ENCODE peak calls at places on chromosomes 11 and 22, in eight cellular contexts. One of them, this sample, is unnamed.
A peak's percentile ranks its signal among the peaks of the same experiment; 100 is the strongest.

GRCh38 chr11:131666006-131666405 is 295.6 kb downstream of the NTM start:
- DNase-seq in fibroblast of lung: no peak
- DNase-seq in colonic mucosa: no peak
- DNase-seq in lower lobe of right lung: no peak
- DNase-seq in small intestine: no peak
- DNase-seq in uterus: no peak
- DNase-seq in adrenal gland: no peak
- DNase-seq in A549: no peak
- DNase-seq in this sample: no peak

GRCh38 chr11:108112059-108112458 is 9.3 kb upstream of the ACAT1 start:
- DNase-seq in fibroblast of lung: peak; percentile 17
- DNase-seq in colonic mucosa: no peak
- DNase-seq in lower lobe of right lung: no peak
- DNase-seq in small intestine: no peak
- DNase-seq in uterus: no peak
- DNase-seq in adrenal gland: no peak
- DNase-seq in A549: no peak
- DNase-seq in this sample: no peak

GRCh38 chr11:61055776-61056175 is 46.5 kb upstream of the CD5 start:
- DNase-seq in fibroblast of lung: no peak
- DNase-seq in colonic mucosa: no peak
- DNase-seq in lower lobe of right lung: no peak
- DNase-seq in small intestine: no peak
- DNase-seq in uterus: no peak
- DNase-seq in adrenal gland: no peak
- DNase-seq in A549: no peak
- DNase-seq in this sample: no peak

GRCh38 chr11:15754221-15754620 is 602.1 kb downstream of the SOX6 start:
- DNase-seq in fibroblast of lung: no peak
- DNase-seq in colonic mucosa: no peak
- DNase-seq in lower lobe of right lung: no peak
- DNase-seq in small intestine: no peak
- DNase-seq in uterus: no peak
- DNase-seq in adrenal gland: no peak
- DNase-seq in A549: no peak
- DNase-seq in this sample: no peak

GRCh38 chr11:19728436-19728835 is 15.8 kb downstream of the NAV2 start:
- DNase-seq in fibroblast of lung: peak; percentile 50
- DNase-seq in colonic mucosa: no peak
- DNase-seq in lower lobe of right lung: peak; percentile 58
- DNase-seq in small intestine: no peak
- DNase-seq in uterus: no peak
- DNase-seq in adrenal gland: peak; percentile 60
- DNase-seq in A549: no peak
- DNase-seq in this sample: no peak

GRCh38 chr11:120519474-120519873 is 7.9 kb downstream of the GRIK4 start:
- DNase-seq in fibroblast of lung: no peak
- DNase-seq in colonic mucosa: no peak
- DNase-seq in lower lobe of right lung: no peak
- DNase-seq in small intestine: no peak
- DNase-seq in uterus: no peak
- DNase-seq in adrenal gland: no peak
- DNase-seq in A549: no peak
- DNase-seq in this sample: no peak

GRCh38 chr11:70128435-70128906 is 50.4 kb downstream of the ANO1 start:
- DNase-seq in fibroblast of lung: no peak
- DNase-seq in colonic mucosa: no peak
- DNase-seq in lower lobe of right lung: no peak
- DNase-seq in small intestine: no peak
- DNase-seq in uterus: no peak
- DNase-seq in adrenal gland: no peak
- DNase-seq in A549: peak; percentile 89
- DNase-seq in this sample: no peak

GRCh38 chr11:47617417-47617809 is 23.2 kb upstream of the C1QTNF4 start:
- DNase-seq in fibroblast of lung: peak; percentile 82
- DNase-seq in colonic mucosa: no peak
- DNase-seq in lower lobe of right lung: no peak
- DNase-seq in small intestine: no peak
- DNase-seq in uterus: no peak
- DNase-seq in adrenal gland: peak; percentile 34
- DNase-seq in A549: no peak
- DNase-seq in this sample: no peak

GRCh38 chr11:119366690-119367620 is 14.5 kb downstream of the USP2 start:
- DNase-seq in fibroblast of lung: no peak
- DNase-seq in colonic mucosa: no peak
- DNase-seq in lower lobe of right lung: no peak
- DNase-seq in small intestine: no peak
- DNase-seq in uterus: peak; percentile 62
- DNase-seq in adrenal gland: peak; percentile 44
- DNase-seq in A549: no peak
- DNase-seq in this sample: no peak

GRCh38 chr11:123195182-123196059 is at the start of gene CLMP:
- DNase-seq in fibroblast of lung: peak; percentile 82
- DNase-seq in colonic mucosa: peak; percentile 41
- DNase-seq in lower lobe of right lung: no peak
- DNase-seq in small intestine: no peak
- DNase-seq in uterus: peak; percentile 84
- DNase-seq in adrenal gland: peak; percentile 52
- DNase-seq in A549: peak; percentile 35
- DNase-seq in this sample: peak; percentile 33

GRCh38 chr11:95723353-95723942 is 66.1 kb downstream of the FAM76B start:
- DNase-seq in fibroblast of lung: no peak
- DNase-seq in colonic mucosa: no peak
- DNase-seq in lower lobe of right lung: no peak
- DNase-seq in small intestine: no peak
- DNase-seq in uterus: no peak
- DNase-seq in adrenal gland: no peak
- DNase-seq in A549: no peak
- DNase-seq in this sample: no peak

GRCh38 chr11:120835601-120836228 is 188.2 kb upstream of the TBCEL start:
- DNase-seq in fibroblast of lung: no peak
- DNase-seq in colonic mucosa: no peak
- DNase-seq in lower lobe of right lung: no peak
- DNase-seq in small intestine: peak; percentile 13
- DNase-seq in uterus: no peak
- DNase-seq in adrenal gland: no peak
- DNase-seq in A549: no peak
- DNase-seq in this sample: no peak

GRCh38 chr22:36852056-36852973 is 8.5 kb upstream of the NCF4 start:
- DNase-seq in fibroblast of lung: no peak
- DNase-seq in colonic mucosa: no peak
- DNase-seq in lower lobe of right lung: no peak
- DNase-seq in small intestine: no peak
- DNase-seq in uterus: no peak
- DNase-seq in adrenal gland: no peak
- DNase-seq in A549: no peak
- DNase-seq in this sample: no peak

GRCh38 chr22:36855478-36855877 is 5.3 kb upstream of the NCF4 start:
- DNase-seq in fibroblast of lung: no peak
- DNase-seq in colonic mucosa: no peak
- DNase-seq in lower lobe of right lung: no peak
- DNase-seq in small intestine: no peak
- DNase-seq in uterus: no peak
- DNase-seq in adrenal gland: no peak
- DNase-seq in A549: no peak
- DNase-seq in this sample: no peak

GRCh38 chr22:36856121-36856791 is 4.5 kb upstream of the NCF4 start:
- DNase-seq in fibroblast of lung: peak; percentile 86
- DNase-seq in colonic mucosa: peak; percentile 92
- DNase-seq in lower lobe of right lung: peak; percentile 95
- DNase-seq in small intestine: peak; percentile 86
- DNase-seq in uterus: peak; percentile 86
- DNase-seq in adrenal gland: peak; percentile 95
- DNase-seq in A549: peak; percentile 57
- DNase-seq in this sample: peak; percentile 92

GRCh38 chr22:36850682-36851081 is 10.1 kb upstream of the NCF4 start:
- DNase-seq in fibroblast of lung: no peak
- DNase-seq in colonic mucosa: no peak
- DNase-seq in lower lobe of right lung: no peak
- DNase-seq in small intestine: no peak
- DNase-seq in uterus: no peak
- DNase-seq in adrenal gland: no peak
- DNase-seq in A549: no peak
- DNase-seq in this sample: no peak

DNA sequence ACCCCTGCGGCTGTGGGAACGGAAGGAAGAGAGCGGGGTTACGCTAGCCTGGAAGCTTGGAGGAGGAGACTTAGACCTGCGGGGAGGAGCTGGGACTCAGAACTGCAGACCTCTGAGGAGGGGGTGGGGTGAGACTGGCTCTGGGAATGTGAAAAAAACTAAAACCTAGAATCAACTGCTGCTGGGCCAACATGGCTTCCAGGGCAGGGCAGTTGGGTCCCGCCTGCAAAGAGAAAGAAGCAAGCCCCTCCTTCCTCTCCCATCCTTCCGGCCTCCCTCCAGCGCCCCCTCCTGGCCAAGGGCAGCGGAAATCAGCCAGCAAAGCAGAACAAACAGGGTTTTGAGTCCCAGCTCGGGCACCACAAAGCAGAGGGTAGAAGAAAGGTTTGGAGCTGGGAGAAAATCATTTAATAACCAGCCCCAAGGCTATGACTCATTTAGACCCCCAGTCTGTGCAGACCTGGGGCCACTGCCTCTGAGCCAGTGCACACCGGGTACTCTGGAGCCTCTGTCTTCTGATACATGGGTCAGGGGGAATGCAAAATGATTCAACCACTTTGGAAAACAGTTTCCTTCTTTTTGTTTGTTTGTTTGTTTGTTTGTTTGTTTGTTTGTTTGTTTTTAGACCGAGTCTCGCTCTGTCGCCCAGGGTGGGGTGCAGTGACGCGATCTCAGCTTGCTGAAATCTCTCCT is 7.3 kb upstream of the NCF4 start:
- DNase-seq in fibroblast of lung: peak; percentile 33
- DNase-seq in colonic mucosa: peak; percentile 75
- DNase-seq in lower lobe of right lung: peak; percentile 88
- DNase-seq in small intestine: peak; percentile 44
- DNase-seq in uterus: peak; percentile 31
- DNase-seq in adrenal gland: peak; percentile 83
- DNase-seq in A549: peak; percentile 22
- DNase-seq in this sample: peak; percentile 65
- H3K4me3 ChIP-seq in fibroblast of lung: no peak overlapping the region
- H3K4me3 ChIP-seq in colonic mucosa: no peak overlapping the region
- H3K4me3 ChIP-seq in lower lobe of right lung: no peak overlapping the region
- H3K4me3 ChIP-seq in small intestine: no peak overlapping the region
- H3K4me3 ChIP-seq in uterus: no peak overlapping the region
- H3K4me3 ChIP-seq in adrenal gland: no peak overlapping the region
- H3K4me3 ChIP-seq in A549: no peak overlapping the region
- H3K4me3 ChIP-seq in this sample: no peak overlapping the region

GRCh38 chr11:14312736-14313438 is 46.1 kb downstream of the RRAS2 start:
- DNase-seq in fibroblast of lung: peak; percentile 68
- DNase-seq in colonic mucosa: no peak
- DNase-seq in lower lobe of right lung: no peak
- DNase-seq in small intestine: no peak
- DNase-seq in uterus: no peak
- DNase-seq in adrenal gland: no peak
- DNase-seq in A549: no peak
- DNase-seq in this sample: no peak
- H3K4me3 ChIP-seq in fibroblast of lung: no peak overlapping the region
- H3K4me3 ChIP-seq in colonic mucosa: no peak overlapping the region
- H3K4me3 ChIP-seq in lower lobe of right lung: no peak overlapping the region
- H3K4me3 ChIP-seq in small intestine: no peak overlapping the region
- H3K4me3 ChIP-seq in uterus: no peak overlapping the region
- H3K4me3 ChIP-seq in adrenal gland: no peak overlapping the region
- H3K4me3 ChIP-seq in A549: no peak overlapping the region
- H3K4me3 ChIP-seq in this sample: no peak overlapping the region

GRCh38 chr11:64853709-64854108 is 9.3 kb upstream of the CDC42BPG start:
- DNase-seq in fibroblast of lung: no peak
- DNase-seq in colonic mucosa: no peak
- DNase-seq in lower lobe of right lung: no peak
- DNase-seq in small intestine: peak; percentile 17
- DNase-seq in uterus: no peak
- DNase-seq in adrenal gland: no peak
- DNase-seq in A549: no peak
- DNase-seq in this sample: no peak

GRCh38 chr11:64849600-64850356 is 5.3 kb upstream of the CDC42BPG start:
- DNase-seq in fibroblast of lung: peak; percentile 69
- DNase-seq in colonic mucosa: no peak
- DNase-seq in lower lobe of right lung: no peak
- DNase-seq in small intestine: no peak
- DNase-seq in uterus: no peak
- DNase-seq in adrenal gland: no peak
- DNase-seq in A549: no peak
- DNase-seq in this sample: peak; percentile 70

GRCh38 chr11:64850979-64851567 is 6.6 kb upstream of the CDC42BPG start:
- DNase-seq in fibroblast of lung: peak; percentile 50
- DNase-seq in colonic mucosa: no peak
- DNase-seq in lower lobe of right lung: no peak
- DNase-seq in small intestine: no peak
- DNase-seq in uterus: no peak
- DNase-seq in adrenal gland: no peak
- DNase-seq in A549: no peak
- DNase-seq in this sample: no peak

GRCh38 chr11:64852804-64853520 is 8.5 kb upstream of the CDC42BPG start:
- DNase-seq in fibroblast of lung: no peak
- DNase-seq in colonic mucosa: no peak
- DNase-seq in lower lobe of right lung: no peak
- DNase-seq in small intestine: no peak
- DNase-seq in uterus: no peak
- DNase-seq in adrenal gland: no peak
- DNase-seq in A549: no peak
- DNase-seq in this sample: no peak

GRCh38 chr11:64851831-64852337 is 7.4 kb upstream of the CDC42BPG start:
- DNase-seq in fibroblast of lung: no peak
- DNase-seq in colonic mucosa: no peak
- DNase-seq in lower lobe of right lung: no peak
- DNase-seq in small intestine: peak; percentile 26
- DNase-seq in uterus: no peak
- DNase-seq in adrenal gland: no peak
- DNase-seq in A549: no peak
- DNase-seq in this sample: no peak
- H3K4me3 ChIP-seq in fibroblast of lung: no peak overlapping the region
- H3K4me3 ChIP-seq in colonic mucosa: no peak overlapping the region
- H3K4me3 ChIP-seq in lower lobe of right lung: no peak overlapping the region
- H3K4me3 ChIP-seq in small intestine: no peak overlapping the region
- H3K4me3 ChIP-seq in uterus: no peak overlapping the region
- H3K4me3 ChIP-seq in adrenal gland: no peak overlapping the region
- H3K4me3 ChIP-seq in A549: no peak overlapping the region
- H3K4me3 ChIP-seq in this sample: no peak overlapping the region

DNA sequence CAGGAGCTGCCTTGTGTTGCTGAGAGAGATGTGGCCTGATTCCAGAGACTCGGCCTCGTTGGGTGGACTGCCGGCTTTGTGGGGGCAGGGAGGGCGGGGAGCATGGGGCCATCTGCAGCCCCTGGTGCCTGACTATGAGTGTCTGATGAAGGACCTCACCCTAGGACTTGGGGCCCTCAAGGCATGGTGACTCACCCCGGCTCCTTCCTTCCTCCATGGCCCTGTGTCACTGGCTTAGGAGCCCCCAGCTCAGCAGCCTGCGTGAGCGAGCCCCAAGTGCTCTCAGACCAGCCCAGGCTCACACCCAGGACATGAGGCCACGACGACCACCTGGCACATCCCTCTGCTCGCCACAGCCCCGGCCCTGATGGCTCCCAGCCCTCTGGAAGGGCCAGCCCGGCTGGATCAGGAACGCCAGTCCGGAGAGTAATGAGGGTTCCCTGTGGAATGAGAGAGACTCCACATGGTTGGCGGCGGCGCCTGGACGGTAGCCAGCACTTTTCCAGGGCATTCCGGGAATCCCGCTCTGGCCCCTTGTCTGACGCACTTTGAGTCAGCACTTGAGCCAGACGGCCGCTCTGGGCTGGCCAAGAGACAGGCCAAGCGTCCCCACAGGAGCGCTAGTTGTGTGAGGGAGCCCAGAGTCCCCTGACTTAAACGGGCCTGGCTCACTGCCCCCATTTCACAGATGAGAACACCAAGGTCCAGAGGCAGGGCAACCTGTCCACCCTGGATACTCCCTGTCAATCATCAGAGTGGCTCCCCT is 50.6 kb upstream of the SHISAL1 start:
- DNase-seq in fibroblast of lung: peak; percentile 97
- DNase-seq in colonic mucosa: peak; percentile 68
- DNase-seq in lower lobe of right lung: peak; percentile 81
- DNase-seq in small intestine: no peak
- DNase-seq in uterus: peak; percentile 89
- DNase-seq in adrenal gland: peak; percentile 85
- DNase-seq in A549: peak; percentile 60
- DNase-seq in this sample: peak; percentile 92
- H3K4me3 ChIP-seq in fibroblast of lung: no peak overlapping the region
- H3K4me3 ChIP-seq in colonic mucosa: no peak overlapping the region
- H3K4me3 ChIP-seq in lower lobe of right lung: no peak overlapping the region
- H3K4me3 ChIP-seq in small intestine: no peak overlapping the region
- H3K4me3 ChIP-seq in uterus: no peak overlapping the region
- H3K4me3 ChIP-seq in adrenal gland: no peak overlapping the region
- H3K4me3 ChIP-seq in A549: no peak overlapping the region
- H3K4me3 ChIP-seq in this sample: peak overlapping the region; percentile 10

This sample was measured in left ventricle myocardium inferior.